ENCODE peak calls at places on chromosomes 12 and 14, in four cellular contexts. Q is A549, M is K562, W is GM12878. E is an unnamed sample.

GRCh38 chr12:47082963-47083621 is 3.3 kb upstream of the AMIGO2 start:
- DNase-seq in Q (peak; percentile 95), M (peak; percentile 20), W (no peak), E (no peak)

GRCh38 chr14:33986804-33987203 is 35.9 kb upstream of the EGLN3 start:
- DNase-seq in Q (peak; percentile 87), M (no peak), W (no peak), E (no peak)

GRCh38 chr14:65258391-65258790 is 154.1 kb upstream of the FUT8 start:
- DNase-seq in Q (peak; percentile 58), M (no peak), W (no peak), E (peak; percentile 90)

GRCh38 chr12:26787125-26787495 is 45.9 kb downstream of the ITPR2 start:
- DNase-seq in Q (no peak), M (no peak), W (no peak), E (no peak)

GRCh38 chr14:91892918-91893527 is 25.7 kb upstream of the TC2N start:
- DNase-seq in Q (no peak), M (peak; percentile 54), W (no peak), E (peak; percentile 20)

GRCh38 chr12:3489057-3489456 is 1.9 kb upstream of the PRMT8 start:
- DNase-seq in Q (no peak), M (no peak), W (no peak), E (no peak)

GRCh38 chr12:62372134-62372533 is 94.5 kb upstream of the MON2 start:
- DNase-seq in Q (no peak), M (no peak), W (no peak), E (no peak)

GRCh38 chr12:90576707-90577106 is 378.3 kb downstream of the CCER1 start:
- DNase-seq in Q (no peak), M (no peak), W (no peak), E (no peak)

GRCh38 chr12:27449893-27450534 is 3.5 kb downstream of the SMCO2 start:
- DNase-seq in Q (no peak), M (no peak), W (no peak), E (no peak)

GRCh38 chr14:81390706-81391105 is 9.4 kb downstream of the STON2 start:
- DNase-seq in Q (no peak), M (no peak), W (no peak), E (no peak)

GRCh38 chr14:91975763-91976162 is 28.3 kb upstream of the FBLN5 start:
- DNase-seq in Q (no peak), M (no peak), W (no peak), E (no peak)

GRCh38 chr12:69732088-69732487 is 6.6 kb upstream of the RAB3IP start:
- DNase-seq in Q (no peak), M (no peak), W (no peak), E (no peak)

GRCh38 chr14:90499908-90500664 is 103.3 kb downstream of the CALM1 start:
- DNase-seq in Q (no peak), M (no peak), W (no peak), E (no peak)

GRCh38 chr12:4274396-4274959 is 916 bp downstream of the CCND2 start:
- DNase-seq in Q (no peak), M (peak; percentile 15), W (no peak), E (no peak)

GRCh38 chr12:119088917-119089667 is 89.6 kb upstream of the HSPB8 start:
- DNase-seq in Q (no peak), M (peak; percentile 34), W (no peak), E (no peak)

GRCh38 chr12:115761784-115762183 is 515.7 kb downstream of the MED13L start:
- DNase-seq in Q (no peak), M (no peak), W (no peak), E (no peak)

GRCh38 chr12:15526033-15526432 is 203.7 kb downstream of the PTPRO start:
- DNase-seq in Q (peak; percentile 31), M (no peak), W (peak; percentile 45), E (no peak)

GRCh38 chr12:15520083-15520482 is 197.8 kb downstream of the PTPRO start:
- DNase-seq in Q (no peak), M (no peak), W (no peak), E (no peak)

GRCh38 chr12:15525414-15525813 is 203.1 kb downstream of the PTPRO start:
- DNase-seq in Q (no peak), M (no peak), W (no peak), E (no peak)

GRCh38 chr12:15520844-15521243 is 198.5 kb downstream of the PTPRO start:
- DNase-seq in Q (no peak), M (no peak), W (no peak), E (no peak)

GRCh38 chr12:15522574-15523187 is 200.4 kb downstream of the PTPRO start:
- DNase-seq in Q (peak; percentile 54), M (no peak), W (no peak), E (peak; percentile 38)
- TF ChIP-seq SMC3 in Q (peak; percentile 83), M (no peak), W (peak; percentile 61), E (peak; percentile 43)

GRCh38 chr12:40762072-40762471 is 69.8 kb downstream of the CNTN1 start:
- DNase-seq in Q (peak; percentile 32), M (no peak), W (no peak), E (no peak)
- H3K27ac ChIP-seq in Q (no peak overlapping the region), M (no peak overlapping the region), W (no peak overlapping the region), E (no peak overlapping the region)

GRCh38 chr14:89217876-89218275 is 199.2 kb downstream of the FOXN3 start:
- DNase-seq in Q (no peak), M (no peak), W (no peak), E (no peak)

GRCh38 chr14:89212386-89213235 is 204.4 kb downstream of the FOXN3 start:
- DNase-seq in Q (no peak), M (no peak), W (no peak), E (no peak)

GRCh38 chr14:89214221-89214965 is 202.6 kb downstream of the FOXN3 start:
- DNase-seq in Q (peak; percentile 87), M (no peak), W (no peak), E (peak; percentile 86)

GRCh38 chr14:89219056-89219455 is 198.0 kb downstream of the FOXN3 start:
- DNase-seq in Q (no peak), M (no peak), W (no peak), E (no peak)

DNA sequence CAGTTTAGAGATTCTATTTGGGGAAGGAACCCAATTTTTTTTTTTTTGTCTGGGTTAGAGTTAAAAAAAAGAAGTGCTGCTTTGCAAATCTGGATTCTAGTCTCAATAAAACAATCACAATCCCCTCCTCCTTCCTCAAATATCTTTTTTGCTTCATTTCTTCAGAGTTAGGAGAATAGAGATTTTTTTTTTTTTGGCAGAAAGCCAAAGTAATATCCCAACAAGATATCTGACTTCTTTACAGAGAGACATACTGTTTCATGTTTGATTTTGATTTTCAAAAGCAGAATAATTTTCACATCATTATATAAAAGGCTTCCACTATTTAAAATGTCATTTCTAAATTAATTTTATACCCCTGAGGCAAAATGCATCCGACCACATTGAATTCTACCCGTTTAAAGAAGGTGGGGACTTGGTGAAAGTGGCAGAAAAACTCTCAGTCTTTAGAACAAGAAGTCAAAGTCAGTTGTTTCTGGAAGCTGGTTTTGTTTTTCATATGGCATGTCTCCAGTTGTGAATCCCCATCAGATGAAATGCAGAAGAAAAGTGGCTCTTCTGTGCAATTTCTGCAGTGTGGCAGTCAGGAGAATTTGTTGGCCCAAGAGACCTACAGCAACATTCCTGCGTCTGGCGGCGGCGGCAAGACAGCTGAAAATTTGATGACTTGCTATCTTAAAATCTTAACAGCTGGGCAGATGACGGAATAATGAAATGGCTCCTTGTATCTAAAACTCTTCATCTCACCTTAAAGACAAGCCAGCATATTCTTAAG is 201.7 kb downstream of the FOXN3 start:
- DNase-seq in Q (no peak), M (no peak), W (no peak), E (no peak)
- TF ChIP-seq SMC3 in Q (no peak), M (no peak), W (no peak), E (no peak)

DNA sequence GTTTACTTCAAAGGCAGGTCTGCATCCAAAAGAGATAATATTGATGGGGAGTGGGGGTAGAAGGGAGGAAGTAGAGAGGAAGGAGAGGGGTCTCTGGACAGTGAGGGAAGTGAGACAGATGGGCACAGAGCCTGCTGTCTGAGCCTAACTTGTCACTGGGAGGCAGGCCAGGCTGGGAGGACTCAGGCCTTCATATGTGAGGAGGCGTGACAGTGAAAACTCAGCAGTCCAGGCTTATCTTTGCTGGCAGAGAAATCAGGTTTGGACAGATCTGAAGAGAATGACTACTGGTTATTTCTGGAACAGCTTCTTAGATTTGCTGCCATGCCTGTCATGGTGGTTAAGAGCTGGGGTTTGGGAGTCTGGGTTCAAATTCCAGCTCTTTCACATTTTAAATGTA is 192.2 kb downstream of the NUAK1 start:
- DNase-seq in Q (no peak), M (peak; percentile 59), W (no peak), E (no peak)
- H3K27ac ChIP-seq in Q (no peak overlapping the region), M (no peak overlapping the region), W (no peak overlapping the region), E (no peak overlapping the region)

GRCh38 chr12:48643011-48643410 is 39.0 kb downstream of the KANSL2 start:
- DNase-seq in Q (no peak), M (no peak), W (no peak), E (no peak)
- TF ChIP-seq SMC3 in Q (no peak), M (no peak), W (no peak), E (no peak)

GRCh38 chr12:12396727-12397126 is 39.8 kb downstream of the BORCS5 start:
- DNase-seq in Q (no peak), M (no peak), W (no peak), E (no peak)
- H3K27ac ChIP-seq in Q (peak overlapping the region; percentile 77), M (no peak overlapping the region), W (no peak overlapping the region), E (no peak overlapping the region)

GRCh38 chr14:71137536-71138235 is 230.4 kb downstream of the PCNX1 start:
- DNase-seq in Q (no peak), M (no peak), W (no peak), E (no peak)

GRCh38 chr14:71141701-71142374 is 234.6 kb downstream of the PCNX1 start:
- DNase-seq in Q (no peak), M (no peak), W (no peak), E (no peak)

GRCh38 chr14:71138236-71139057 is 231.2 kb downstream of the PCNX1 start:
- DNase-seq in Q (no peak), M (no peak), W (no peak), E (no peak)

GRCh38 chr14:71140157-71140556 is 232.9 kb downstream of the PCNX1 start:
- DNase-seq in Q (no peak), M (no peak), W (no peak), E (no peak)

GRCh38 chr14:71139058-71139946 is 232.0 kb downstream of the PCNX1 start:
- DNase-seq in Q (peak; percentile 53), M (peak; percentile 60), W (peak; percentile 17), E (peak; percentile 31)
- TF ChIP-seq SMC3 in Q (peak; percentile 95), M (peak; percentile 77), W (peak; percentile 96), E (peak; percentile 86)

DNA sequence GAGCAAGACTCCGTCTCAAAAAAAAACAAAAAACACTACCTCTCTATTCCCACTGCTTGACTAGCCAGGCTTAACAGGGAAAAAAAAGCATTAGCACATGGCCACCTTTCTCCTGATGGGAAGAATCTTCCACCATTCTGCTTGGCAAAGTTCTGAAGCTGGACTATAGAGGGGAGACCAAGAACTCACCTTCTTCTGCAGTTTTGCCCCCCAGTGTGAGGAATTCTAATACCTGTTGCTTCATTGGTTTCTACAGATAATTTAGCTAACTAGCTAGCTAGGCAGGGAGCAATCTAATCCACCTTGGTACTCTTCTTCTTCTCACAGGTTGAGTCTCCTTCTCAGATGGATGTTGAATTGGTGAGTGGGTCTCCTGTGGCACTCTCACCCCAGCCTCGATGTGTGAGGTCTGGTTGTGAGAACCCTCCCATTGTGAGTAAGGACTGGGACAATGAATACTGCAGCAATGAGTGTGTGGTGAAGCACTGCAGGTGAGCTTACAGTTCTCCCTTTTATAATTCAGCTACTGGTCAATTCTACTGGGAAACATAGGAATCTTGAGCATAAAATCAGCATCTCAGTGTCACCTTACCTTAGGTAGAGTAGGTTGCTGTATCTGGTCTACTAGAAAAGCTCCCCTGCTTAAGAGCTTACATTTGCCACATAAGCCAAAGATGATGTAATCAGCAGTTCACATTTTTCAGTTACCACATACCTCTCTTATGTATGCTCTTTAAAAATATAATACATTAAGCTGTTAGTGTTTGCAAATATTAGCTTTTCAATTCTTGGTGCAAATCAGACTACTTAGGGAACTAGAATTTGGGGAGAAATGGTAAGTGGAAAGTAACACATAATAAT is 16.0 kb downstream of the METTL3 start:
- DNase-seq in Q (no peak), M (no peak), W (no peak), E (no peak)
- H3K27ac ChIP-seq in Q (peak overlapping the region; percentile 47), M (no peak overlapping the region), W (no peak overlapping the region), E (no peak overlapping the region)

E was measured in HepG2.